ENCODE peak calls at places on chromosome 9, in four cellular contexts. A is NCI-H1105, Z is caudate nucleus, L is Panc1. W is an unnamed sample.
A peak's percentile ranks its signal among the peaks of the same experiment; 100 is the strongest.

GRCh38 chr9:96858018-96858573 is 3.8 kb upstream of the ZNF782 start:
- DNase-seq in A (no peak), Z (no peak), L (no peak), W (no peak)

GRCh38 chr9:137052998-137053943 is 590 bp downstream of the ENTPD2 start:
- DNase-seq in A (no peak), Z (no peak), L (no peak), W (no peak)

GRCh38 chr9:33381231-33381791 is 21.1 kb downstream of the AQP7 start:
- DNase-seq in A (no peak), Z (no peak), L (no peak), W (no peak)

GRCh38 chr9:97672403-97672802 is 24.7 kb downstream of the XPA start:
- DNase-seq in A (no peak), Z (no peak), L (no peak), W (peak; percentile 8)

GRCh38 chr9:128835246-128836210 is 5.9 kb upstream of the SPOUT1 start:
- DNase-seq in A (no peak), Z (no peak), L (no peak), W (no peak)

GRCh38 chr9:114930063-114930812 is at the start of gene TNFSF8:
- DNase-seq in A (no peak), Z (no peak), L (no peak), W (no peak)

GRCh38 chr9:91803143-91803940 is 146.7 kb downstream of the ROR2 start:
- DNase-seq in A (no peak), Z (no peak), L (no peak), W (no peak)

GRCh38 chr9:134440636-134441226 is 114.5 kb downstream of the RXRA start:
- DNase-seq in A (no peak), Z (no peak), L (no peak), W (no peak)

GRCh38 chr9:78472111-78472510 is 175.2 kb downstream of the PSAT1 start:
- DNase-seq in A (no peak), Z (no peak), L (no peak), W (no peak)

GRCh38 chr9:686381-686813 is 155.1 kb upstream of the DMRT1 start:
- DNase-seq in A (no peak), Z (no peak), L (no peak), W (no peak)

GRCh38 chr9:127174386-127175318 is 52.2 kb upstream of the ANGPTL2 start:
- DNase-seq in A (no peak), Z (no peak), L (no peak), W (no peak)

GRCh38 chr9:98330831-98331230 is 75.4 kb upstream of the TBC1D2 start:
- DNase-seq in A (no peak), Z (no peak), L (no peak), W (no peak)

GRCh38 chr9:4077499-4078102 is 222.3 kb downstream of the GLIS3 start:
- DNase-seq in A (peak; percentile 30), Z (no peak), L (peak; percentile 1), W (no peak)

GRCh38 chr9:27085456-27085855 is 23.6 kb upstream of the TEK start:
- DNase-seq in A (no peak), Z (no peak), L (no peak), W (no peak)

GRCh38 chr9:97740848-97741821 is 44.0 kb upstream of the XPA start:
- DNase-seq in A (no peak), Z (no peak), L (no peak), W (no peak)

GRCh38 chr9:35776018-35776417 is 15.4 kb upstream of the NPR2 start:
- DNase-seq in A (peak; percentile 74), Z (no peak), L (no peak), W (no peak)

GRCh38 chr9:101587644-101588043 is 7.1 kb downstream of the PPP3R2 start:
- DNase-seq in A (no peak), Z (no peak), L (no peak), W (no peak)

GRCh38 chr9:11338130-11338529 is 725.3 kb upstream of the PTPRD start:
- DNase-seq in A (no peak), Z (no peak), L (no peak), W (no peak)

GRCh38 chr9:2817987-2818386 is 25.9 kb downstream of the PUM3 start:
- DNase-seq in A (no peak), Z (no peak), L (no peak), W (no peak)

GRCh38 chr9:90964101-90965020 is 162.7 kb downstream of the SYK start:
- DNase-seq in A (no peak), Z (no peak), L (no peak), W (no peak)